ENCODE peak calls at places on chromosome X, in four cellular contexts. N, W, Z and L are unnamed samples.

GRCh38 chrX:18566748-18567147 is 105.2 kb downstream of the RS1 start:
- DNase-seq in N (no peak), W (no peak), Z (no peak), L (no peak)

GRCh38 chrX:103464071-103464773 is 55.1 kb downstream of the RAB40A start:
- DNase-seq in N (no peak), W (no peak), Z (no peak), L (no peak)

GRCh38 chrX:53288173-53288572 is 6.8 kb upstream of the IQSEC2 start:
- DNase-seq in N (no peak), W (no peak), Z (peak; percentile 53), L (no peak)

GRCh38 chrX:78375894-78376293 is 48.5 kb upstream of the CYSLTR1 start:
- DNase-seq in N (no peak), W (no peak), Z (no peak), L (no peak)

GRCh38 chrX:47351706-47352105 is 18.7 kb upstream of the ZNF157 start:
- DNase-seq in N (no peak), W (no peak), Z (no peak), L (no peak)

GRCh38 chrX:131068945-131069719 is 11.0 kb downstream of the ARHGAP36 start:
- DNase-seq in N (no peak), W (no peak), Z (no peak), L (no peak)

GRCh38 chrX:1397001-1397400 is 5.1 kb upstream of the SLC25A6 start:
- DNase-seq in N (no peak), W (no peak), Z (peak; percentile 45), L (no peak)

GRCh38 chrX:38293741-38294140 is 33.6 kb downstream of the RPGR start:
- DNase-seq in N (no peak), W (no peak), Z (no peak), L (no peak)

GRCh38 chrX:56563231-56564116 is at the start of gene UBQLN2:
- DNase-seq in N (peak; percentile 32), W (peak; percentile 78), Z (peak; percentile 87), L (peak; percentile 69)
- TF ChIP-seq CTCF in N (no peak), W (no peak), Z (no peak), L (no peak)

DNA sequence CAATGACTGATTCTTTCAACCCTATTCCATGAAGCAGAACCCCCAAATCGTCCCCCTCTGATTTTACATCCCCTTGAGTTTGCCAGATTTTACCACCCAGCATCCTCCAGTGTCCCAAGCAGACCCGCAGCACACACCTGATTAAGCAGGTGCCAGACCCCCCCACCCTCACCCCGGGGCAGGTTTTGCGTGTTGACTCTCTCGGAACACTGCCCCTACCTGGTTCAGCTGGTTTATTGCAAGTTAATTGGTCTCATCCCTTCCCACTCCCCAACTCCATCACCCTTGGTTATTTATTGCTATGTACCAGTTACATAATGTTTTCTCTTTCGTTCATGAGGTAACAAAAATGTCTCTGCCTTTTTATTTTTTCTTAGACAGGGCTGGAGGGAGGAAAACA is 258.4 kb downstream of the BCOR start:
- DNase-seq in N (no peak), W (no peak), Z (no peak), L (no peak)
- TF ChIP-seq CTCF in N (no peak), W (no peak), Z (no peak), L (no peak)

GRCh38 chrX:23953908-23954269 is 46.1 kb downstream of the CXorf58 start:
- DNase-seq in N (no peak), W (no peak), Z (no peak), L (no peak)
- TF ChIP-seq CTCF in N (no peak), W (no peak), Z (no peak), L (no peak)

GRCh38 chrX:151174581-151175282 is 1.7 kb upstream of the GPR50 start:
- DNase-seq in N (no peak), W (no peak), Z (no peak), L (no peak)
- TF ChIP-seq CTCF in N (no peak), W (no peak), Z (no peak), L (no peak)

GRCh38 chrX:106619797-106620196 is 8.0 kb downstream of the RADX start:
- DNase-seq in N (no peak), W (no peak), Z (no peak), L (no peak)
- TF ChIP-seq CTCF in N (no peak), W (no peak), Z (peak; percentile 32), L (no peak)